ENCODE peak calls at places on chromosomes 5 and 9, in five cellular contexts. J is ovary, C is sigmoid colon, K is heart left ventricle, U is brain microvascular endothelial cell. T is an unnamed sample.
A peak's percentile ranks its signal among the peaks of the same experiment; 100 is the strongest.

GRCh38 chr9:89593776-89594427 is 10.9 kb upstream of the GADD45G start:
- DNase-seq in J (no peak), C (no peak), K (peak; percentile 52), U (peak; percentile 40), T (no peak)

GRCh38 chr9:136820947-136821332 is 13.2 kb downstream of the RABL6 start:
- DNase-seq in J (no peak), C (no peak), K (no peak), U (no peak), T (no peak)

GRCh38 chr9:32376295-32376694 is 8.1 kb upstream of the ACO1 start:
- DNase-seq in J (no peak), C (no peak), K (no peak), U (no peak), T (no peak)

GRCh38 chr5:151772868-151773561 is 1.3 kb downstream of the G3BP1 start:
- DNase-seq in J (no peak), C (no peak), K (no peak), U (no peak), T (no peak)

GRCh38 chr5:98497391-98497790 is 276.1 kb upstream of the RGMB start:
- DNase-seq in J (no peak), C (no peak), K (no peak), U (no peak), T (no peak)

GRCh38 chr9:99967457-99967856 is 61.0 kb downstream of the STX17 start:
- DNase-seq in J (no peak), C (no peak), K (no peak), U (no peak), T (no peak)

GRCh38 chr9:122016309-122016708 is 76.8 kb downstream of the TTLL11 start:
- DNase-seq in J (no peak), C (no peak), K (no peak), U (no peak), T (no peak)

GRCh38 chr5:96933764-96934163 is 2.1 kb upstream of the LNPEP start:
- DNase-seq in J (no peak), C (no peak), K (no peak), U (no peak), T (no peak)

GRCh38 chr9:5920860-5921328 is 30.2 kb downstream of the MLANA start:
- DNase-seq in J (no peak), C (no peak), K (no peak), U (no peak), T (no peak)

GRCh38 chr5:67530609-67531255 is 334.1 kb upstream of the CD180 start:
- DNase-seq in J (no peak), C (no peak), K (no peak), U (no peak), T (no peak)

GRCh38 chr5:2139478-2139877 is 256.8 kb upstream of the IRX4 start:
- DNase-seq in J (no peak), C (no peak), K (no peak), U (no peak), T (no peak)

GRCh38 chr5:112784726-112785125 is 47.0 kb downstream of the APC start:
- DNase-seq in J (no peak), C (no peak), K (no peak), U (no peak), T (no peak)

GRCh38 chr5:10548418-10549122 is 15.3 kb upstream of the ANKRD33B start:
- DNase-seq in J (no peak), C (peak; percentile 27), K (no peak), U (no peak), T (no peak)

GRCh38 chr9:128026255-128027165 is 40.6 kb downstream of the NAIF1 start:
- DNase-seq in J (no peak), C (no peak), K (no peak), U (no peak), T (peak; percentile 27)

GRCh38 chr5:45491368-45491767 is 204.8 kb downstream of the HCN1 start:
- DNase-seq in J (no peak), C (no peak), K (no peak), U (no peak), T (no peak)

GRCh38 chr9:29456940-29457339 is 1883.7 kb upstream of the C9orf72 start:
- DNase-seq in J (no peak), C (no peak), K (no peak), U (no peak), T (no peak)

GRCh38 chr5:149228610-149229297 is 42.9 kb upstream of the AFAP1L1 start:
- DNase-seq in J (no peak), C (peak; percentile 67), K (peak; percentile 68), U (peak; percentile 67), T (peak; percentile 53)

GRCh38 chr9:36748322-36748899 is 175.7 kb downstream of the MELK start:
- DNase-seq in J (peak; percentile 53), C (no peak), K (peak; percentile 54), U (peak; percentile 43), T (no peak)

GRCh38 chr5:72844218-72844603 is 27.8 kb downstream of the TNPO1 start:
- DNase-seq in J (no peak), C (no peak), K (no peak), U (no peak), T (no peak)

GRCh38 chr5:61322738-61323429 is 9.2 kb upstream of the ZSWIM6 start:
- DNase-seq in J (no peak), C (no peak), K (peak; percentile 46), U (no peak), T (no peak)

GRCh38 chr9:20788526-20789421 is 104.7 kb downstream of the FOCAD start:
- DNase-seq in J (no peak), C (no peak), K (no peak), U (no peak), T (no peak)

GRCh38 chr9:130128782-130129424 is 43.3 kb upstream of the NCS1 start:
- DNase-seq in J (no peak), C (no peak), K (peak; percentile 72), U (peak; percentile 92), T (peak; percentile 61)

GRCh38 chr9:69097923-69098593 is 62.5 kb downstream of the FXN start:
- DNase-seq in J (no peak), C (no peak), K (no peak), U (peak; percentile 9), T (no peak)

GRCh38 chr5:7629559-7629958 is 221.4 kb downstream of the CFAP90 start:
- DNase-seq in J (no peak), C (no peak), K (no peak), U (no peak), T (no peak)

GRCh38 chr5:56638768-56639238 is 176.5 kb upstream of the MAP3K1 start:
- DNase-seq in J (no peak), C (no peak), K (no peak), U (no peak), T (no peak)

GRCh38 chr5:113510836-113511451 is 2.5 kb upstream of the YTHDC2 start:
- DNase-seq in J (no peak), C (no peak), K (no peak), U (no peak), T (no peak)

GRCh38 chr9:38182321-38182720 is 113.3 kb upstream of the SHB start:
- DNase-seq in J (no peak), C (no peak), K (no peak), U (no peak), T (no peak)

GRCh38 chr5:61274561-61274960 is 57.5 kb upstream of the ZSWIM6 start:
- DNase-seq in J (no peak), C (no peak), K (no peak), U (no peak), T (no peak)

GRCh38 chr5:99004960-99005359 is 76.2 kb upstream of the CHD1 start:
- DNase-seq in J (no peak), C (no peak), K (no peak), U (peak; percentile 6), T (no peak)

GRCh38 chr9:137241490-137242328 is 622 bp downstream of the TUBB4B start:
- DNase-seq in J (peak; percentile 77), C (peak; percentile 86), K (peak; percentile 66), U (no peak), T (peak; percentile 64)

GRCh38 chr9:128341435-128341849 is 1.1 kb downstream of the SLC27A4 start:
- DNase-seq in J (no peak), C (peak; percentile 80), K (peak; percentile 65), U (peak; percentile 57), T (peak; percentile 29)

GRCh38 chr5:9337908-9338307 is 208.0 kb downstream of the SEMA5A start:
- DNase-seq in J (no peak), C (no peak), K (no peak), U (peak; percentile 64), T (no peak)

GRCh38 chr5:9340095-9340494 is 205.8 kb downstream of the SEMA5A start:
- DNase-seq in J (no peak), C (no peak), K (peak; percentile 41), U (no peak), T (no peak)

GRCh38 chr5:9335754-9336495 is 209.9 kb downstream of the SEMA5A start:
- DNase-seq in J (no peak), C (no peak), K (no peak), U (no peak), T (no peak)

GRCh38 chr5:9339206-9339818 is 206.6 kb downstream of the SEMA5A start:
- DNase-seq in J (no peak), C (no peak), K (no peak), U (no peak), T (no peak)

DNA sequence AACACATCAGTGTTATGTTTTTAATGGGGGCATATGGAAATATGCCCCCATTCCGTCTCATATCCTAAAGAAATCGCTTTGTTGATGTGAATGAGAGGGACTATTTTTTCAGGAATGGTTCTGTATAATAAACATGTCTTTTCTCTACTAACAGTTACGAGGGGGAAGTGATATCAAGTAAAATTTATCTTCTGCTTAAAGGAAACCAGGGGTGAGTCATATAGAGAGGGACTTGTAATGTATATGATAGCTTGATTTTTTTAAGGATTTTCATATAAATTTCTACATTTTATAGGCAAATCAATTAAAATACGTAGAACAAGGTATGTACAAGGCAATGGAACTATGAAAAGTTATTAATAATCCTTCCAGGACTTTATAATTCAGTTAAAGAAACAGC is 207.1 kb downstream of the SEMA5A start:
- DNase-seq in J (no peak), C (no peak), K (no peak), U (no peak), T (no peak)
- H3K27ac ChIP-seq in J (no peak overlapping the region), C (no peak overlapping the region), K (no peak overlapping the region), U (peak overlapping the region; percentile 0), T (no peak overlapping the region)

GRCh38 chr5:179342577-179342976 is 2.7 kb downstream of the ADAMTS2 start:
- DNase-seq in J (peak; percentile 55), C (no peak), K (no peak), U (peak; percentile 48), T (no peak)
- H3K27me3 ChIP-seq in J (no peaks in the 10 kb centered on the region), C (no peaks in the 10 kb centered on the region), K (peaks cover 30% of the 10 kb centered on the region), U (no peaks in the 10 kb centered on the region), T (peaks cover 30% of the 10 kb centered on the region)

DNA sequence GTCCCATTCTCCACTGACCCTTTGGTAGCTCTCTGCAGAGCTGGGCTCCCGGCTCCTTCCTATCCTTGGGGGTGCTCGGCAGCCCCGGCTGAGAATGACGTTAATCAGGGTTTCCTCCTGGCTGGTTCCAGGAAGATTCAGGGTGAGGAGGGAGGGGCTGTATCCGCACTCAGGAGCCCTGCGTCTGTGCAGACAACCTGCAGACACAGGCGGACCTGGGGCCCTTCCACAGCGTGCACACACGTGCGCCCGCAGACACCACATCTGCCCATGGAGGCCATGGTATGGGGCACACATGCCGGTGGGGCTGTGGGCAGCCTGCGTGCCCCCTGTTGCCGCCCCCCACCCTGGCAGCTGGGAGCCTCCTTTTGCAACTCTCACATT is 66.6 kb upstream of the RNU6ATAC start:
- DNase-seq in J (peak; percentile 50), C (no peak), K (no peak), U (no peak), T (no peak)
- H3K27ac ChIP-seq in J (peak overlapping the region; percentile 49), C (peak overlapping the region; percentile 51), K (no peak overlapping the region), U (no peak overlapping the region), T (peak overlapping the region; percentile 49)

GRCh38 chr5:32584651-32585050 is 706 bp upstream of the SUB1 start:
- DNase-seq in J (no peak), C (no peak), K (no peak), U (no peak), T (no peak)
- H3K27me3 ChIP-seq in J (no peaks in the 10 kb centered on the region), C (no peaks in the 10 kb centered on the region), K (no peaks in the 10 kb centered on the region), U (no peaks in the 10 kb centered on the region), T (no peaks in the 10 kb centered on the region)

GRCh38 chr9:16624356-16624755 is 246.1 kb downstream of the BNC2 start:
- DNase-seq in J (no peak), C (no peak), K (no peak), U (no peak), T (no peak)
- H3K27ac ChIP-seq in J (peak overlapping the region; percentile 8), C (no peak overlapping the region), K (no peak overlapping the region), U (no peak overlapping the region), T (peak overlapping the region; percentile 17)